ENCODE peak calls at places on chromosomes 2 and 18, in five cellular contexts. M is stomach, V is endothelial cell of umbilical vein, N is transverse colon, D is neuronal stem cell. E is an unnamed sample.

GRCh38 chr2:119550346-119550745 is 6.1 kb downstream of the CFAP221 start:
- DNase-seq in M (no peak), N (no peak), V (no peak), D (no peak), E (no peak)

GRCh38 chr18:33702625-33703024 is 124.6 kb downstream of the ASXL3 start:
- DNase-seq in N (no peak), M (no peak), V (no peak), D (no peak), E (no peak)

GRCh38 chr2:70801607-70802263 is 11.3 kb upstream of the FIGLA start:
- DNase-seq in M (no peak), D (no peak), V (no peak), N (no peak), E (no peak)

GRCh38 chr18:55651236-55651635 is 63.2 kb upstream of the TCF4 start:
- DNase-seq in M (no peak), V (no peak), D (no peak), N (no peak), E (no peak)

GRCh38 chr18:32920796-32921787 is 148.3 kb upstream of the KLHL14 start:
- DNase-seq in D (no peak), M (no peak), N (no peak), V (peak; percentile 89), E (no peak)

GRCh38 chr2:76444732-76445131 is 734.0 kb upstream of the GCFC2 start:
- DNase-seq in N (no peak), D (no peak), V (no peak), M (no peak), E (no peak)

GRCh38 chr2:240156435-240157146 is 16.1 kb upstream of the OTOS start:
- DNase-seq in V (no peak), N (no peak), M (no peak), D (no peak), E (no peak)

GRCh38 chr2:14261771-14262170 is 370.7 kb upstream of the LRATD1 start:
- DNase-seq in N (no peak), M (no peak), V (no peak), D (no peak), E (no peak)

GRCh38 chr2:166090900-166091299 is 36.9 kb downstream of the SCN1A start:
- DNase-seq in V (no peak), N (no peak), D (no peak), M (no peak), E (no peak)

GRCh38 chr2:221002101-221002500 is 570.0 kb downstream of the EPHA4 start:
- DNase-seq in V (no peak), M (no peak), N (no peak), D (no peak), E (no peak)

GRCh38 chr2:88590998-88591613 is 36.2 kb downstream of the EIF2AK3 start:
- DNase-seq in N (peak; percentile 29), M (no peak), D (peak; percentile 41), V (peak; percentile 77), E (peak; percentile 18)

GRCh38 chr2:152445791-152446201 is 110.8 kb downstream of the FMNL2 start:
- DNase-seq in V (peak; percentile 56), M (no peak), D (no peak), N (no peak), E (no peak)

GRCh38 chr18:54129448-54130134 is 94.9 kb downstream of the MBD2 start:
- DNase-seq in D (no peak), N (no peak), V (no peak), M (no peak), E (no peak)

GRCh38 chr2:12169060-12169406 is 422.6 kb downstream of the LPIN1 start:
- DNase-seq in V (peak; percentile 87), D (no peak), M (no peak), N (no peak), E (no peak)

GRCh38 chr2:159399716-159400525 is 113.4 kb upstream of the WDSUB1 start:
- DNase-seq in D (no peak), M (no peak), V (no peak), N (no peak), E (no peak)

GRCh38 chr2:1162768-1163584 is 212.3 kb downstream of the SNTG2 start:
- DNase-seq in M (no peak), V (no peak), N (no peak), D (no peak), E (no peak)

GRCh38 chr2:161371869-161372268 is 44.2 kb upstream of the TBR1 start:
- DNase-seq in M (no peak), N (no peak), V (no peak), D (no peak), E (no peak)

GRCh38 chr2:26542194-26542455 is 64.2 kb upstream of the OTOF start:
- DNase-seq in D (no peak), N (no peak), V (no peak), M (no peak), E (no peak)

GRCh38 chr2:174605687-174606086 is 8.1 kb upstream of the WIPF1 start:
- DNase-seq in N (no peak), M (no peak), D (no peak), V (peak; percentile 34), E (no peak)
- H3K27ac ChIP-seq in N (peak overlapping the region; percentile 58), M (no peak overlapping the region), D (no peak overlapping the region), V (no peak overlapping the region), E (no peak overlapping the region)

GRCh38 chr2:42239811-42240210 is 70.7 kb downstream of the EML4 start:
- DNase-seq in N (no peak), V (no peak), M (no peak), D (no peak), E (no peak)
- H3K4me1 ChIP-seq in N (peaks cover 21% of the 10 kb centered on the region), V (peaks cover 8% of the 10 kb centered on the region), M (no peaks in the 10 kb centered on the region), D (no peaks in the 10 kb centered on the region), E (no peaks in the 10 kb centered on the region)

GRCh38 chr2:236585966-236586365 is 16.3 kb downstream of the ACKR3 start:
- DNase-seq in N (no peak), V (no peak), M (no peak), D (no peak), E (no peak)
- H3K27ac ChIP-seq in N (no peak overlapping the region), V (no peak overlapping the region), M (no peak overlapping the region), D (no peak overlapping the region), E (no peak overlapping the region)

GRCh38 chr18:31648458-31648857 is 35.9 kb downstream of the B4GALT6 start:
- DNase-seq in M (no peak), V (no peak), D (no peak), N (no peak), E (no peak)
- H3K4me1 ChIP-seq in M (no peaks in the 10 kb centered on the region), V (peaks cover 3% of the 10 kb centered on the region), D (peaks cover 2% of the 10 kb centered on the region), N (no peaks in the 10 kb centered on the region), E (peaks cover 7% of the 10 kb centered on the region)

GRCh38 chr18:68262697-68263293 is 452.1 kb downstream of the TMX3 start:
- DNase-seq in D (no peak), V (peak; percentile 27), N (no peak), M (no peak), E (no peak)
- H3K27ac ChIP-seq in D (no peak overlapping the region), V (no peak overlapping the region), N (no peak overlapping the region), M (no peak overlapping the region), E (no peak overlapping the region)

GRCh38 chr2:33023732-33024301 is 77.1 kb downstream of the LTBP1 start:
- DNase-seq in M (no peak), D (no peak), N (no peak), V (no peak), E (no peak)

GRCh38 chr2:33021542-33022259 is 74.9 kb downstream of the LTBP1 start:
- DNase-seq in D (no peak), M (no peak), V (peak; percentile 49), N (no peak), E (no peak)

GRCh38 chr2:33022989-33023731 is 76.4 kb downstream of the LTBP1 start:
- DNase-seq in D (no peak), V (peak; percentile 98), N (no peak), M (no peak), E (no peak)

GRCh38 chr2:33020883-33021282 is 74.1 kb downstream of the LTBP1 start:
- DNase-seq in N (no peak), V (no peak), M (no peak), D (no peak), E (no peak)

DNA sequence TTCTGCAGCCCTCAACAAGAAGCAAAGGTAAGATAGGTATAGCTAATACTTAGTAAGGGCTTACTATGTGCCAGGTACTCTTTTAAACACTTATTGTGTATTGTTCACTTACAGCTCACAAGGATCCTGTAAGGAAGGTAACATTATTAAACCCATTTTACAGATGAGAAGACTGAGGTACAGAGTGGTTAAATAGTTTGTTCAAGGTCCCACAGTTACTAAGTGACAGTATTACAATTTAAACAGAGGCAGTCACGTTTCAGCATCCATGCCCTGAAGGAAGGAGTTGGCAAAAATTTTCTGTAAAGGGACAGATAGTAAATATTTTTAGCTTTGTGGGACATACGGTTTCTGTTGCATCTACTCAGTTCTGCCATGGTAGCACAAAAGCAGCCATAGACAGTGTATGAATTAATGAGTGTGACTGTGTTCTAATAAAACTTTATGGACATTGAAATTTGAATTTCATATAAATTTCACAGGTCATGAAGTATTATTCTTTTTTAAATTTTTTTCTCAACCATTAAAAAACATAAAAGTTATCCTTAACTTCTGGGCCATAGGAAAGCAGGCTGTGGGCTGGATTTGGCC is 75.7 kb downstream of the LTBP1 start:
- DNase-seq in V (no peak), D (no peak), N (no peak), M (no peak), E (no peak)
- H3K4me1 ChIP-seq in V (peaks cover 41% of the 10 kb centered on the region), D (peaks cover 11% of the 10 kb centered on the region), N (no peaks in the 10 kb centered on the region), M (peaks cover 5% of the 10 kb centered on the region), E (peaks cover 2% of the 10 kb centered on the region)

E was measured in iPS DF 6.9.